ENCODE peak calls at places on chromosome 14, in ten cellular contexts. D is body of pancreas; C is ascending aorta; M is lung; Y is mammary epithelial cell; K is aorta; P is Peyer's patch; V is CD8-positive, alpha-beta memory T cell; A is CD4-positive, alpha-beta memory T cell; J is transverse colon. T is an unnamed sample. For H3K27me3 and H3K4me1, the result is how much of the 10 kb centered on the place peaks cover.

GRCh38 chr14:35401422-35401729 is 3.2 kb downstream of the NFKBIA start:
- DNase-seq in K (no peak), C (no peak), Y (no peak), V (peak), J (no peak), D (no peak), A (peak), P (no peak), M (no peak), T (no peak)

GRCh38 chr14:59188461-59189280 is at the start of gene DAAM1:
- DNase-seq in Y (peak), V (peak), K (peak), J (peak), D (peak), C (peak), A (peak), P (peak), M (peak), T (peak)

GRCh38 chr14:65853407-65853955 is 441.0 kb downstream of the FUT8 start:
- DNase-seq in C (no peak), A (no peak), V (no peak), P (no peak), D (no peak), J (no peak), Y (no peak), K (no peak), M (no peak), T (no peak)

GRCh38 chr14:52220924-52221802 is 46.3 kb upstream of the PTGDR start:
- DNase-seq in A (peak), M (no peak), Y (no peak), D (no peak), C (no peak), V (no peak), J (no peak), K (no peak), P (no peak), T (peak)

GRCh38 chr14:99041820-99042174 is 230.2 kb downstream of the BCL11B start:
- DNase-seq in K (peak), P (no peak), M (no peak), C (no peak), J (no peak), A (no peak), D (no peak), V (no peak), Y (no peak), T (no peak)

GRCh38 chr14:24430682-24431568 is 1.2 kb downstream of the KHNYN start:
- DNase-seq in K (peak), A (peak), J (no peak), V (peak), D (peak), Y (peak), M (no peak), P (no peak), C (no peak), T (no peak)

GRCh38 chr14:66752109-66752508 is 244.2 kb downstream of the GPHN start:
- DNase-seq in J (no peak), M (no peak), A (no peak), D (no peak), V (no peak), C (no peak), K (no peak), Y (no peak), P (no peak), T (no peak)

GRCh38 chr14:100557658-100558057 is 29.6 kb downstream of the BEGAIN start:
- DNase-seq in J (peak), K (peak), M (no peak), A (no peak), D (no peak), P (peak), V (no peak), Y (no peak), C (no peak), T (no peak)

GRCh38 chr14:37595809-37596595 is 573 bp downstream of the TTC6 start:
- DNase-seq in V (no peak), C (no peak), M (peak), P (peak), A (peak), J (peak), K (no peak), Y (peak), D (peak), T (peak)

GRCh38 chr14:75259510-75259855 is 19.1 kb upstream of the FOS start:
- DNase-seq in V (no peak), M (no peak), J (no peak), P (no peak), A (no peak), D (no peak), K (no peak), Y (no peak), C (no peak), T (no peak)

GRCh38 chr14:22822619-22823551 is 6.8 kb upstream of the MRPL52 start:
- DNase-seq in J (peak), C (no peak), P (peak), M (peak), D (peak), Y (peak), V (peak), K (peak), A (peak), T (peak)

GRCh38 chr14:100748944-100749343 is 22.3 kb downstream of the DLK1 start:
- DNase-seq in J (no peak), D (no peak), Y (no peak), C (no peak), P (no peak), A (no peak), M (no peak), V (no peak), K (no peak), T (no peak)

GRCh38 chr14:64880382-64881121 is 845 bp upstream of the SPTB start:
- DNase-seq in C (no peak), K (peak), D (peak), A (peak), P (peak), M (peak), Y (peak), V (peak), J (peak), T (peak)

GRCh38 chr14:55412686-55413085 is 1.1 kb upstream of the ATG14 start:
- DNase-seq in A (no peak), P (no peak), D (no peak), J (no peak), V (no peak), K (no peak), C (no peak), M (no peak), Y (peak), T (peak)

GRCh38 chr14:90201344-90201743 is 55.0 kb upstream of the PSMC1 start:
- DNase-seq in A (no peak), P (no peak), Y (no peak), D (no peak), M (no peak), V (no peak), C (no peak), J (no peak), K (no peak), T (no peak)

GRCh38 chr14:91985521-91986255 is 38.2 kb upstream of the FBLN5 start:
- DNase-seq in Y (no peak), M (no peak), D (no peak), V (no peak), C (no peak), K (no peak), P (no peak), J (no peak), A (no peak), T (no peak)

GRCh38 chr14:75440733-75441474 is 13.1 kb downstream of the JDP2 start:
- DNase-seq in C (no peak), K (peak), D (peak), A (no peak), J (no peak), M (peak), Y (no peak), P (no peak), V (no peak), T (no peak)

GRCh38 chr14:64364907-64365306 is 23.2 kb upstream of the MTHFD1 start:
- DNase-seq in K (no peak), C (no peak), P (no peak), V (no peak), M (no peak), D (no peak), A (no peak), J (no peak), Y (peak), T (no peak)

GRCh38 chr14:54769955-54770863 is 132.4 kb downstream of the GCH1 start:
- DNase-seq in V (no peak), D (no peak), A (no peak), J (no peak), C (no peak), M (no peak), P (no peak), K (no peak), Y (no peak), T (no peak)

GRCh38 chr14:63362305-63362914 is 43.7 kb upstream of the GPHB5 start:
- DNase-seq in P (no peak), C (no peak), D (no peak), K (no peak), A (no peak), M (no peak), J (peak), V (no peak), Y (no peak), T (peak)

GRCh38 chr14:87952307-87953094 is 40.5 kb downstream of the GALC start:
- DNase-seq in C (no peak), K (no peak), V (peak), Y (no peak), A (peak), M (no peak), P (no peak), D (no peak), J (no peak), T (peak)

GRCh38 chr14:65069874-65070709 is 32.2 kb downstream of the MAX start:
- DNase-seq in Y (no peak), J (peak), M (peak), P (peak), K (no peak), A (no peak), C (no peak), D (peak), V (no peak), T (peak)

GRCh38 chr14:50303744-50304471 is 8.1 kb downstream of the L2HGDH start:
- DNase-seq in D (peak), V (no peak), Y (no peak), M (peak), J (no peak), K (no peak), A (no peak), C (no peak), P (peak), T (peak)

GRCh38 chr14:37114559-37114958 is 57.8 kb downstream of the SLC25A21 start:
- DNase-seq in K (no peak), C (no peak), J (no peak), Y (no peak), M (no peak), D (no peak), P (no peak), V (no peak), A (no peak), T (no peak)

GRCh38 chr14:58238252-58239247 is 6.1 kb upstream of the PSMA3 start:
- DNase-seq in C (no peak), V (peak), A (peak), Y (peak), D (no peak), K (no peak), J (no peak), M (no peak), P (no peak), T (no peak)

GRCh38 chr14:64421166-64421565 is 33.0 kb downstream of the MTHFD1 start:
- DNase-seq in Y (peak), A (no peak), P (no peak), M (no peak), D (no peak), J (no peak), V (no peak), C (no peak), K (no peak), T (no peak)

GRCh38 chr14:30223385-30223785 is 295.7 kb upstream of the PRKD1 start:
- DNase-seq in Y (peak), P (peak), M (peak), A (no peak), J (peak), K (peak), C (peak), V (no peak), D (peak), T (peak)

GRCh38 chr14:30874120-30874998 is at the start of gene COCH:
- DNase-seq in C (no peak), K (peak), P (peak), J (peak), D (peak), A (peak), V (peak), M (no peak), Y (no peak), T (peak)

GRCh38 chr14:61887628-61888027 is 125.4 kb downstream of the SNAPC1 start:
- DNase-seq in P (no peak), Y (no peak), V (no peak), J (no peak), D (no peak), C (no peak), A (no peak), M (no peak), K (no peak), T (no peak)

GRCh38 chr14:100741956-100742355 is 15.3 kb downstream of the DLK1 start:
- DNase-seq in K (no peak), V (no peak), D (no peak), J (no peak), C (no peak), P (no peak), M (no peak), A (no peak), Y (no peak), T (no peak)

GRCh38 chr14:91987192-91987591 is 39.7 kb upstream of the FBLN5 start:
- DNase-seq in P (no peak), D (no peak), J (no peak), K (no peak), C (no peak), A (no peak), Y (no peak), M (no peak), V (no peak), T (no peak)

GRCh38 chr14:49992901-49993335 is 100.0 kb downstream of the ARF6 start:
- DNase-seq in V (no peak), A (no peak), P (no peak), J (no peak), D (no peak), C (no peak), Y (no peak), K (no peak), M (no peak), T (no peak)

GRCh38 chr14:101406921-101407320 is 154.4 kb upstream of the DIO3 start:
- DNase-seq in C (no peak), J (no peak), D (no peak), P (no peak), Y (no peak), V (no peak), K (no peak), M (no peak), A (no peak), T (no peak)

GRCh38 chr14:33842299-33842698 is 108.6 kb downstream of the EGLN3 start:
- DNase-seq in M (no peak), Y (peak), C (no peak), D (no peak), V (no peak), A (no peak), P (no peak), K (no peak), J (peak), T (no peak)

GRCh38 chr14:53391631-53392030 is 238.5 kb upstream of the DDHD1 start:
- DNase-seq in A (no peak), V (no peak), D (no peak), J (no peak), M (no peak), P (no peak), Y (peak), C (no peak), K (no peak), T (no peak)

GRCh38 chr14:103716899-103717411 is 1.3 kb downstream of the ZFYVE21 start:
- DNase-seq in A (no peak), D (no peak), J (no peak), P (no peak), M (no peak), Y (no peak), V (no peak), C (no peak), K (no peak), T (peak)

GRCh38 chr14:103714063-103714724 is 1.1 kb downstream of the XRCC3 start:
- DNase-seq in D (no peak), V (no peak), K (no peak), A (no peak), P (no peak), J (no peak), C (no peak), M (no peak), Y (no peak), T (no peak)

GRCh38 chr14:103715052-103716000 is at the start of the genes XRCC3 and ZFYVE21:
- DNase-seq in D (peak), V (peak), J (peak), A (peak), P (peak), C (peak), Y (peak), M (peak), K (peak), T (peak)

GRCh38 chr14:103718572-103718971 is 3.0 kb downstream of the ZFYVE21 start:
- DNase-seq in Y (no peak), C (no peak), J (no peak), V (no peak), D (no peak), M (no peak), A (no peak), K (no peak), P (no peak), T (no peak)

DNA sequence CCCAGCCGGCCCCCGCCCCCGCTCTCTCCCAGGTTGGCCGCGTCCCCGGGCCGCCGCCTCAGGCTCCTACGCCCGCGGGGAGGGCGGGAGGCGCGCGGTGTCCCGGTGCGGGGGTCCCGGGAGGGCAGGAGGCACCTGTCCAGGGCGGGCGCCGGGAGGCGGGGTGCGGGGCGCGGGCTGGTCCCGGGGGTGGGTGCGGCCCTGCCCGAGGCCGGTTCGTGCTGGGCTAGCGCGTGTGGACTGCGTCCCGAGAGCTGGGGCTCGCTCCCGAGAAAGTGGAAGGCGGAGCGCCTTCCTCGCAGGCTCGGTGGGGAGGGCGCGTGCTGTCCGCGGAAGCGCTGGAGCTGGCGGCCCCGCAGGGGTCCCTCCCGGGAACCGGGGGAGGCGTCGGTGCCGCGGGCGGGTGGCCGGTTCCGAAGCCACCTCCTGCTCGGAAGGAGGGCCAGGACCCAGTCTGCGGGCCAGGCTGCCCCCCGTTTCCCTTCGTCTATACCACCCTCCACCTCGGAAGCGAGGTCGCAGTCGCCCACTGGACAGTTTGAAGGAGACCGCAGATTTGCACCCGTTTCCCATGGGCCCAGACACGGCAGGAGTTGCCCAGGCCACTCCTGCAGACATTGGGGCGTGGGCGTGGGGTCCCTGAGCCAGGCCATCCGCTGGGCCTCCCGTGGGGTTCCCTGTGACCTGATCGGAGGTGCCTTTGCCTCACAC is 636 bp downstream of the ZFYVE21 start:
- DNase-seq in J (peak), Y (no peak), V (no peak), A (no peak), C (no peak), M (no peak), P (no peak), D (no peak), K (no peak), T (peak)
- H3K27ac ChIP-seq in J (peak), Y (peak), V (peak), A (no peak), C (peak), M (no peak), P (peak), D (peak), K (peak), T (peak)

DNA sequence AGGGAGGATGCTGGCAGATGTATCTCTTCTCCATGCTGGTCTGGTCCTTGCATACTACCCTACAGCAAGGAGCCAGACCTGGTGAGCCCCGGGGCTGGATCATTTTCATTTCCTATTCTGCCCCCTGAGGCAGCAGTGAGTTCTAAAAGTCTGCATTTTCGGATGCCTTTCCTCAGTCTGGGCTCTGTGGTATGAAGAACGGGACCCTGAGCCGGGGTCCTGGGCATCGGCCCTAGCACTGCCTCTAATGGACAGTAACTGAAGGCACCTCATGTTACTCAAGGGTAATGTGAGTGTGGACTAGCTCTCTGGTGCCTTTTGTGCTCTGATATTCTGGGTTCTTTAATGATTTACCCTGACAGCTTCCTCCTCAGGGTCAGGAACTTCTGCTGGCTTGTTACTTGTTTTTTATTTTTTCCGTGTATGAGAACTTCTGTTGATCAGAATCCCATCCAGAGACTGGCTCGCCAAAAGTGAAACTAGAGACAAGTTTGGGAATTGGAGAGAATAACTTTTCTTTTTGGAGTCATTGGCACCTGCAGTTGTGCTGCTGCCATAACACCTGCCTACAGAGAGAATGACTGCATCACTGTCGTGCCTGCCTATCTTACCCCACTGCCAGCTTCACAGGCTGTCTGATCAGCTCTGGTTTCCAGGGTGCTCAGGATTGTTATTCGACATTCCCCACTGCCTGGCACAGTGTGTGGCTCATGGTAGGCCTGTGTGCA is 62.3 kb downstream of the SUSD6 start:
- DNase-seq in V (no peak), A (no peak), K (no peak), C (no peak), M (no peak), J (no peak), D (no peak), Y (no peak), P (no peak), T (peak)
- H3K27me3 ChIP-seq in V (under half), A (under half), K (under half), C (under half), M (under half), J (under half), D (under half), Y (under half), P (under half), T (under half)

GRCh38 chr14:60304509-60304908 is 55.5 kb downstream of the PPM1A start:
- DNase-seq in M (no peak), K (no peak), Y (no peak), P (no peak), J (no peak), V (no peak), D (peak), A (no peak), C (no peak), T (peak)
- H3K4me1 ChIP-seq in M (under half), K (under half), Y (under half), P (under half), J (under half), V (under half), D (under half), A (under half), C (under half), T (under half)

GRCh38 chr14:60653709-60654161 is 4.5 kb upstream of the SIX1 start:
- DNase-seq in A (no peak), V (no peak), C (no peak), K (no peak), M (no peak), J (no peak), D (no peak), Y (no peak), P (no peak), T (no peak)
- H3K27ac ChIP-seq in A (no peak), V (no peak), C (no peak), K (no peak), M (no peak), J (no peak), D (no peak), Y (no peak), P (no peak), T (no peak)

GRCh38 chr14:103138483-103139370 is 15.5 kb downstream of the TNFAIP2 start:
- DNase-seq in Y (no peak), J (no peak), D (no peak), M (no peak), A (no peak), V (no peak), K (no peak), C (no peak), P (no peak), T (no peak)
- H3K27me3 ChIP-seq in Y (under half), J (under half), D (under half), M (under half), A (under half), V (under half), K (under half), C (under half), P (under half), T (under half)

GRCh38 chr14:104969741-104970230 is 8.4 kb downstream of the AHNAK2 start:
- DNase-seq in C (no peak), D (no peak), V (no peak), A (no peak), K (no peak), M (no peak), P (no peak), Y (no peak), J (no peak), T (no peak)
- H3K4me1 ChIP-seq in C (under half), D (half or more), V (under half), A (under half), K (under half), M (under half), P (under half), Y (half or more), J (half or more), T (under half)

GRCh38 chr14:96271421-96271762 is 15.4 kb downstream of the BDKRB1 start:
- DNase-seq in M (no peak), A (no peak), P (no peak), C (no peak), J (no peak), V (no peak), Y (peak), D (no peak), K (no peak), T (peak)
- H3K27ac ChIP-seq in M (no peak), A (no peak), P (no peak), C (no peak), J (no peak), V (no peak), Y (peak), D (no peak), K (no peak), T (no peak)

GRCh38 chr14:104600805-104601204 is 3.8 kb downstream of the TMEM179 start:
- DNase-seq in P (no peak), M (no peak), J (no peak), C (no peak), D (no peak), K (no peak), A (no peak), V (no peak), Y (no peak), T (no peak)
- H3K27me3 ChIP-seq in P (under half), M (under half), J (half or more), C (under half), D (under half), K (under half), A (under half), V (under half), Y (under half), T (under half)

T was measured in small intestine.